ENCODE peak calls at places on chromosomes 13 and 19, in nine cellular contexts. X, F, L, D, K, Z, E, Q and N are unnamed samples.

GRCh38 chr13:112928958-112929777 is 39.8 kb upstream of the MCF2L start:
- DNase-seq in L (no peak), Z (no peak), Q (no peak), K (peak), X (peak), E (peak), D (no peak), F (no peak), N (no peak)

GRCh38 chr19:48835734-48836088 is 580 bp downstream of the HSD17B14 start:
- DNase-seq in F (no peak), K (peak), E (peak), Z (peak), X (peak), D (peak), L (peak), Q (peak), N (peak)

GRCh38 chr13:23889598-23890224 is 511 bp upstream of the MIPEP start:
- DNase-seq in E (no peak), F (no peak), D (no peak), L (no peak), Q (no peak), Z (no peak), K (no peak), X (peak), N (no peak)

GRCh38 chr13:63414247-63414646 is 1998.6 kb upstream of the PCDH20 start:
- DNase-seq in X (no peak), Q (no peak), Z (no peak), L (no peak), K (no peak), E (no peak), D (no peak), F (no peak), N (no peak)

GRCh38 chr13:38386421-38386820 is 36.8 kb downstream of the UFM1 start:
- DNase-seq in F (no peak), D (no peak), K (no peak), Z (no peak), L (no peak), E (no peak), X (peak), Q (no peak), N (no peak)

GRCh38 chr13:92321174-92321573 is 905.4 kb upstream of the GPC6 start:
- DNase-seq in E (no peak), F (no peak), Z (no peak), Q (no peak), X (no peak), K (no peak), D (no peak), L (no peak), N (no peak)

GRCh38 chr13:33154911-33155310 is 130.6 kb downstream of the STARD13 start:
- DNase-seq in E (no peak), F (no peak), K (no peak), Q (no peak), L (no peak), X (no peak), D (no peak), Z (no peak), N (no peak)

GRCh38 chr13:84951128-84951527 is 848.1 kb downstream of the SLITRK6 start:
- DNase-seq in D (no peak), X (no peak), L (no peak), Q (no peak), F (no peak), K (no peak), Z (no peak), E (no peak), N (no peak)

GRCh38 chr19:23440207-23440606 is 44.9 kb upstream of the ZNF91 start:
- DNase-seq in L (no peak), Z (no peak), K (no peak), D (no peak), E (peak), Q (no peak), X (no peak), F (no peak), N (no peak)

GRCh38 chr13:37944476-37945442 is 75.2 kb upstream of the TRPC4 start:
- DNase-seq in F (no peak), K (no peak), X (peak), Z (no peak), Q (no peak), D (no peak), E (no peak), L (no peak), N (no peak)

GRCh38 chr13:44627441-44627840 is 51.3 kb upstream of the TSC22D1 start:
- DNase-seq in E (no peak), X (peak), Z (no peak), Q (no peak), F (no peak), K (no peak), L (no peak), D (no peak), N (no peak)

GRCh38 chr13:75480691-75481175 is 1.2 kb downstream of the TBC1D4 start:
- DNase-seq in Z (no peak), X (peak), Q (no peak), D (no peak), E (peak), L (no peak), F (no peak), K (no peak), N (no peak)

GRCh38 chr19:47229674-47230121 is 1.3 kb downstream of the BBC3 start:
- DNase-seq in Q (peak), K (no peak), X (peak), E (no peak), L (no peak), Z (no peak), D (no peak), F (no peak), N (no peak)

GRCh38 chr13:31310781-31311180 is 111.0 kb downstream of the B3GLCT start:
- DNase-seq in K (no peak), X (no peak), F (no peak), Q (no peak), L (no peak), E (no peak), D (no peak), Z (no peak), N (no peak)

GRCh38 chr13:102302534-102302933 is 99.3 kb downstream of the FGF14 start:
- DNase-seq in Z (no peak), L (no peak), Q (no peak), E (no peak), X (no peak), D (no peak), F (no peak), K (no peak), N (no peak)

GRCh38 chr13:65378943-65379519 is 1851.1 kb downstream of the PCDH9 start:
- DNase-seq in E (no peak), Q (no peak), Z (no peak), F (no peak), X (peak), L (no peak), D (no peak), K (no peak), N (no peak)

GRCh38 chr13:94784066-94784465 is 71.7 kb upstream of the SOX21 start:
- DNase-seq in E (no peak), K (no peak), F (no peak), D (no peak), L (no peak), Z (no peak), X (peak), Q (no peak), N (no peak)

GRCh38 chr19:6822311-6822670 is 49.8 kb downstream of the VAV1 start:
- DNase-seq in D (no peak), F (peak), E (no peak), Z (no peak), Q (no peak), L (no peak), K (no peak), X (no peak), N (no peak)

GRCh38 chr19:19134687-19135158 is 3.6 kb downstream of the TMEM161A start:
- DNase-seq in K (no peak), F (no peak), L (no peak), E (no peak), Z (no peak), X (no peak), D (peak), Q (peak), N (no peak)

GRCh38 chr13:110391273-110391672 is 84.2 kb downstream of the COL4A2 start:
- DNase-seq in E (no peak), X (peak), K (no peak), F (no peak), D (no peak), Q (no peak), L (no peak), Z (no peak), N (no peak)

GRCh38 chr13:46614582-46614981 is 61.6 kb downstream of the LRCH1 start:
- DNase-seq in E (no peak), D (no peak), X (no peak), F (no peak), K (peak), Q (no peak), L (no peak), Z (no peak), N (no peak)

GRCh38 chr19:47107201-47107952 is 6.2 kb downstream of the ZC3H4 start:
- DNase-seq in D (peak), X (peak), K (peak), Q (peak), L (no peak), E (no peak), Z (no peak), F (peak), N (peak)

GRCh38 chr19:48914181-48914580 is 14.1 kb downstream of the NUCB1 start:
- DNase-seq in Q (no peak), F (no peak), E (no peak), Z (no peak), K (no peak), L (no peak), X (no peak), D (no peak), N (no peak)

GRCh38 chr19:46515879-46516350 is 20.2 kb upstream of the PNMA8B start:
- DNase-seq in E (no peak), K (peak), Z (no peak), D (no peak), F (no peak), X (peak), Q (no peak), L (no peak), N (no peak)

GRCh38 chr13:29849731-29850212 is 645 bp downstream of the UBL3 start:
- DNase-seq in Z (peak), Q (peak), X (peak), E (peak), D (peak), K (no peak), L (peak), F (no peak), N (peak)

GRCh38 chr19:56120371-56121179 is 520 bp downstream of the ZNF787 start:
- DNase-seq in E (peak), Z (peak), L (peak), Q (peak), X (peak), D (peak), K (peak), F (no peak), N (peak)

GRCh38 chr13:51435002-51435578 is 17.7 kb downstream of the INTS6 start:
- DNase-seq in F (no peak), L (no peak), Z (no peak), E (no peak), Q (no peak), X (peak), K (peak), D (no peak), N (no peak)

GRCh38 chr13:68851026-68851425 is 1256.6 kb upstream of the ATXN8OS start:
- DNase-seq in L (no peak), Z (no peak), E (no peak), X (no peak), F (no peak), D (no peak), K (no peak), Q (no peak), N (no peak)